ENCODE peak calls at places on chromosomes 6 and 20, in six cellular contexts. K is foreskin fibroblast, G is neural progenitor cell, A is choroid plexus epithelial cell, L is SK-N-SH, H is brain microvascular endothelial cell. W is an unnamed sample.

GRCh38 chr6:87925373-87926060 is 122.1 kb upstream of the SPACA1 start:
- DNase-seq in A (no peak), L (no peak), K (no peak), G (no peak), H (no peak), W (no peak)

GRCh38 chr6:130848945-130849344 is 21.7 kb downstream of the SMLR1 start:
- DNase-seq in A (no peak), K (peak), H (no peak), L (no peak), G (no peak), W (no peak)

GRCh38 chr20:37299718-37300529 is 10.5 kb downstream of the MANBAL start:
- DNase-seq in G (no peak), K (peak), H (no peak), L (no peak), A (peak), W (no peak)

GRCh38 chr6:21504790-21505189 is 88.8 kb upstream of the SOX4 start:
- DNase-seq in H (no peak), L (no peak), G (no peak), K (no peak), A (no peak), W (no peak)

GRCh38 chr6:85551264-85551663 is 42.4 kb downstream of the SNX14 start:
- DNase-seq in K (no peak), G (peak), A (peak), L (peak), H (no peak), W (peak)

GRCh38 chr6:150491131-150491795 is 108.4 kb upstream of the PLEKHG1 start:
- DNase-seq in L (no peak), K (no peak), H (peak), G (no peak), A (peak), W (no peak)

GRCh38 chr6:138588805-138589434 is 89.6 kb upstream of the NHSL1 start:
- DNase-seq in K (peak), L (peak), G (peak), H (peak), A (peak), W (peak)

GRCh38 chr6:155117266-155117665 is 122.2 kb downstream of the TIAM2 start:
- DNase-seq in G (no peak), L (no peak), K (peak), H (peak), A (peak), W (no peak)

GRCh38 chr6:112639436-112639835 is 292.3 kb downstream of the RFPL4B start:
- DNase-seq in K (peak), A (peak), G (no peak), L (no peak), H (no peak), W (no peak)

GRCh38 chr6:79413562-79414002 is 123.6 kb downstream of the LCA5 start:
- DNase-seq in G (no peak), L (no peak), K (peak), A (peak), H (peak), W (no peak)

GRCh38 chr6:41457303-41457670 is 88.9 kb upstream of the FOXP4 start:
- DNase-seq in H (no peak), L (no peak), G (no peak), K (no peak), A (no peak), W (no peak)

GRCh38 chr6:144659735-144660246 is 374.7 kb downstream of the UTRN start:
- DNase-seq in K (no peak), G (no peak), A (no peak), L (no peak), H (no peak), W (no peak)
- H3K4me3 ChIP-seq in K (no peak), G (no peak), A (peak), L (no peak), H (no peak), W (no peak)

GRCh38 chr6:2222275-2222842 is 23.0 kb downstream of the GMDS start:
- DNase-seq in A (no peak), H (no peak), G (peak), K (no peak), L (no peak), W (no peak)
- H3K4me3 ChIP-seq in A (peak), H (peak), G (peak), K (no peak), L (no peak), W (peak)

GRCh38 chr6:108160009-108160408 is 5.8 kb upstream of the NR2E1 start:
- DNase-seq in H (no peak), L (no peak), A (no peak), G (peak), K (no peak), W (no peak)

GRCh38 chr6:108156180-108156937 is 9.5 kb upstream of the NR2E1 start:
- DNase-seq in G (peak), K (no peak), L (no peak), A (no peak), H (no peak), W (no peak)

GRCh38 chr6:108156938-108157233 is 8.9 kb upstream of the NR2E1 start:
- DNase-seq in K (no peak), L (no peak), G (no peak), H (no peak), A (no peak), W (no peak)

GRCh38 chr6:108157972-108158441 is 7.8 kb upstream of the NR2E1 start:
- DNase-seq in G (peak), A (no peak), H (no peak), L (peak), K (no peak), W (no peak)

GRCh38 chr6:108157234-108157971 is 8.4 kb upstream of the NR2E1 start:
- DNase-seq in L (peak), H (no peak), A (no peak), K (no peak), G (peak), W (no peak)
- H3K4me3 ChIP-seq in L (peak), H (no peak), A (no peak), K (no peak), G (peak), W (peak)

GRCh38 chr20:17593902-17594301 is 24.0 kb downstream of the DSTN start:
- DNase-seq in L (no peak), A (no peak), G (no peak), K (no peak), H (no peak), W (no peak)

GRCh38 chr20:17589161-17589834 is 19.4 kb downstream of the DSTN start:
- DNase-seq in G (no peak), L (no peak), H (no peak), A (no peak), K (peak), W (no peak)

GRCh38 chr20:17587148-17587547 is 17.3 kb downstream of the DSTN start:
- DNase-seq in L (no peak), A (no peak), H (no peak), G (no peak), K (no peak), W (no peak)

GRCh38 chr20:17587831-17588230 is 18.0 kb downstream of the DSTN start:
- DNase-seq in H (no peak), L (no peak), A (no peak), K (no peak), G (no peak), W (no peak)

DNA sequence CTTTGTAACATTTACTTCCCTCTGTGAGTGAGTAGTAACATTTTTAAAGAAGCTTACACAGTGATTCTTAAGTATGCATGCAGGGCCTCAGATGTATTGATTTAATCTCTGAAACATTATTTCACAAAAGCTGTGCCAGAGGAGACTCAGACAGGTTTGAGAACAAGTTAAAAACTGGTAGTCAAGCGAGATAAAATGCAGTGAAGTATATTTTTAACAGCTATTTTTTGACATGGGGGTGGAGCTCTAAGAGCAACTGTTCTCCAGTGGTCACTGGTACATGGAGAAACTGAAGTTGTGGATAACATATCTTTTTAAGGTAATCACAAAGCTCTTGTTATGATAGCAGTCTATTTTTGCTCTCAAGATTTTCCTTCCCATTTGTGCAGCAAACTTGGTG is 20.4 kb downstream of the DSTN start:
- DNase-seq in A (peak), K (no peak), G (no peak), L (no peak), H (no peak), W (no peak)
- H3K4me3 ChIP-seq in A (no peak), K (no peak), G (no peak), L (no peak), H (no peak), W (no peak)

DNA sequence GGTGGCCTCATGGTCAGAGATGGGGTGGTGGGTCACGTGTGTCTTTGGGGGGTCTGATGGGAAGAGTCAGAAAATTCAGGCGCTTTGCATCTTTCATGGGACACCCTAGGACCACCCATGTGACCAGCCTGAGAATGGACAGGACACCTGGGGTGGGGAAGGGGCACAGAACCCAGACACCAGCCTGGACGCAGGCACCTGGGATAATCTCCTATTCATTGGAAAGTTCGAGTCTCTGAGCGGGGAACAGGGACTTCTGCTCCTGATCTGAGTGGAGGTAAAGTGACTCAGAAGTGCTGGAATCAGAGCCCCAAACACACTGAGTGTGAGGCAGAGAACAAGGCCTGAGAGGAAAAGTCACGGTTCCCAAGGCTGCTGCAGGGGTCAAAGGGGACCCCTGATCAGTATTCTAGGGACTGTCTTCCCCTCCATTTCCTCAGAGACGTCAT is 1.4 kb downstream of the HLA-B start:
- DNase-seq in L (no peak), G (no peak), A (no peak), K (no peak), H (no peak), W (no peak)
- H3K4me3 ChIP-seq in L (no peak), G (no peak), A (peak), K (peak), H (no peak), W (no peak)

GRCh38 chr6:129393659-129394058 is 316.3 kb downstream of the ARHGAP18 start:
- DNase-seq in A (no peak), H (no peak), L (no peak), K (no peak), G (no peak), W (no peak)
- H3K4me3 ChIP-seq in A (no peak), H (no peak), L (no peak), K (no peak), G (no peak), W (no peak)